ENCODE peak calls at places on chromosomes 13 and 19, in seven cellular contexts. I is right lobe of liver, K is ovary, J is BJ, E is OCI-LY7, D is B cell, T is AG10803. M is an unnamed sample.

GRCh38 chr13:49308104-49308875 is 60.6 kb downstream of the CDADC1 start:
- DNase-seq in I (no peak), T (peak; percentile 73), D (no peak), J (no peak), E (no peak), K (peak; percentile 90), M (no peak)

GRCh38 chr13:94666065-94666464 is 46.3 kb downstream of the SOX21 start:
- DNase-seq in T (no peak), J (no peak), D (no peak), I (no peak), K (no peak), E (no peak), M (no peak)

GRCh38 chr19:12230751-12231733 is 63.6 kb downstream of the ZNF44 start:
- DNase-seq in D (no peak), K (no peak), T (no peak), E (no peak), J (no peak), I (no peak), M (no peak)

GRCh38 chr19:35615036-35615435 is 2.5 kb downstream of the HAUS5 start:
- DNase-seq in J (no peak), E (no peak), T (no peak), I (no peak), K (no peak), D (no peak), M (no peak)

GRCh38 chr19:12872941-12873890 is 8.0 kb downstream of the DNASE2 start:
- DNase-seq in D (peak; percentile 68), J (peak; percentile 22), T (peak; percentile 30), E (peak; percentile 74), I (peak; percentile 69), K (peak; percentile 86), M (peak; percentile 68)

GRCh38 chr19:11422163-11423068 is 3.3 kb upstream of the RGL3 start:
- DNase-seq in D (peak; percentile 95), I (peak; percentile 84), K (peak; percentile 64), T (peak; percentile 37), E (peak; percentile 95), J (peak; percentile 17), M (peak; percentile 91)

GRCh38 chr19:41776700-41777099 is 19.7 kb upstream of the CEACAM3 start:
- DNase-seq in I (no peak), J (no peak), D (no peak), E (no peak), T (no peak), K (no peak), M (no peak)

GRCh38 chr13:100454876-100455275 is 133.7 kb downstream of the GGACT start:
- DNase-seq in D (no peak), I (no peak), T (peak; percentile 23), E (no peak), K (no peak), J (no peak), M (no peak)

GRCh38 chr19:49427855-49428546 is 2.8 kb downstream of the GFY start:
- DNase-seq in I (no peak), K (no peak), D (peak; percentile 75), T (no peak), E (no peak), J (no peak), M (peak; percentile 50)

GRCh38 chr19:21749090-21749489 is 18.3 kb downstream of the ZNF100 start:
- DNase-seq in T (no peak), K (no peak), D (no peak), I (no peak), J (no peak), E (no peak), M (no peak)

GRCh38 chr13:102400619-102401125 is 1.2 kb downstream of the FGF14 start:
- DNase-seq in T (no peak), K (no peak), J (no peak), I (peak; percentile 41), E (no peak), D (no peak), M (no peak)

GRCh38 chr19:40982594-40983101 is 8.4 kb upstream of the CYP2B6 start:
- DNase-seq in T (peak; percentile 11), I (no peak), D (no peak), K (no peak), J (no peak), E (no peak), M (no peak)

GRCh38 chr13:101098873-101099272 is 317.4 kb downstream of the NALCN start:
- DNase-seq in J (no peak), I (no peak), D (no peak), E (no peak), K (no peak), T (no peak), M (no peak)

GRCh38 chr19:49997709-49998108 is 27.5 kb downstream of the VRK3 start:
- DNase-seq in D (peak; percentile 55), E (peak; percentile 68), K (no peak), I (no peak), J (no peak), T (peak; percentile 6), M (peak; percentile 64)

GRCh38 chr13:37797606-37798005 is 72.0 kb downstream of the TRPC4 start:
- DNase-seq in E (no peak), T (peak; percentile 52), J (no peak), K (no peak), I (no peak), D (no peak), M (no peak)

GRCh38 chr19:52689804-52690394 is 44.9 kb downstream of the ZNF611 start:
- DNase-seq in D (peak; percentile 53), E (no peak), I (peak; percentile 38), J (no peak), T (peak; percentile 9), K (peak; percentile 72), M (peak; percentile 40)

GRCh38 chr13:42876810-42877550 is 95.6 kb downstream of the FAM216B start:
- DNase-seq in J (no peak), T (peak; percentile 47), E (no peak), K (no peak), I (no peak), D (no peak), M (no peak)

GRCh38 chr13:114120486-114121430 is 11.7 kb downstream of the RASA3 start:
- DNase-seq in I (no peak), T (peak; percentile 46), D (no peak), J (no peak), E (no peak), K (no peak), M (no peak)

GRCh38 chr19:4352701-4353121 is 9.3 kb downstream of the MPND start:
- DNase-seq in I (no peak), E (peak; percentile 65), D (peak; percentile 83), K (peak; percentile 69), J (no peak), T (peak; percentile 64), M (peak; percentile 77)

DNA sequence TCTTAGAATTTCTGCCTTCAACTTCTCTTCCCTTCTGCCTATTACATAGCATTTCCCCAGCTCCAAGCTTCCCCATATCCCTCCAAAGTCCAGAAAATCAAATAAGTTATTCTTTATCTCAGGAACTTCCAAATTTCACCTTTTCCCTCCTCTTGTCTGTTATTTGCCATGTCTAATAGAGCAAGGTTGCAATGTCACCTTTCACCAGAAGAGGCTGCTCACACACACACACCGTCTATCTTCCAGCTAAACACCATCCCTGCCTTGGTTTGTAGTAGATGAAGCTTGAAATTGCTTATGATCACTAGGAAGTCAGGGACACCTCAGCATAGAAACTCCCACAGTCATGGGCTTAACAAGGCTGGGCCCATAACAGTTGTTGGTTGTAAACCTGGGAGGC is 48.4 kb downstream of the ZNRF4 start:
- DNase-seq in K (no peak), T (no peak), J (no peak), E (no peak), D (no peak), I (no peak), M (no peak)
- TF ChIP-seq CTCF in K (no peak), T (no peak), J (no peak), E (peak; percentile 35), D (no peak), I (no peak), M (no peak)

DNA sequence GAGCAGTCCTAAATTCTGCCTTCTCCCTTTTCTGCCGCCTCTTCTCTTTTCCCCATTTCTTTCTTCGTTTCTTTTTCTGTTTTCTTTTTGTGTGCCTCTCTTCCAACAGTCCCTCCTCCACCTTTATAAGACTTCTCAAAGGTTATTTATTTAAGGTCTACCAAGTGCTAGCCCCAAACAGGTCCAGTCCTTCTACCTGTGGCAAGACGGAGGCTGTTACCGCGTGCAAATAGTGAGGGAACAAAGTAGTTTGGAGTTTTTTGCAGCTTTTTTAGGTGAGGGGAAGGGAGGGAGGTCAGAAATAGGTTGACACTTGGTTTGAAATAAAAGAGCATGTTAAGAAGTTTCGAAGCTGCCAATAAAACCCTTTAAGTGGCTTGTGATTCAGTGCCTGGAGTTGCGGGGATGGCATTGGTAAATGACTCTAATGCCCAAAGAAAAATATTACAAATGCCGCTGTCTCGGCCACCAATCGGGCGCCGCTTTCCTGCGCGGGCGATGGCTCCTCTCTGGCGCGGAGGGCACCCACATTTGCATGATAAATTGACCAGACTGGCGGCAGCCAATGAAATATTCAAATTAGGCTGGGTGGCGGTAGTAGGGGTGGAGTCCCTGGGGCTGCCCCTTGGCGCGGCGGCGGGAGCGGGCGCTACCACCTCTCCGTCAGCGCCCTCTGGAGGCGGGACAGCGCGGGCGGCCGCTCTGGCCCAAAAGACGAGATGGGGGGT is 7.5 kb upstream of the TSHZ3 start:
- DNase-seq in I (peak; percentile 54), K (no peak), J (no peak), E (no peak), T (no peak), D (peak; percentile 57), M (no peak)
- TF ChIP-seq CTCF in I (peak; percentile 56), K (no peak), J (no peak), E (peak; percentile 25), T (no peak), D (no peak), M (no peak)

GRCh38 chr13:33761744-33762143 is 56.2 kb upstream of the RFC3 start:
- DNase-seq in K (no peak), J (no peak), I (no peak), E (peak; percentile 57), D (no peak), T (peak; percentile 8), M (no peak)
- TF ChIP-seq CTCF in K (no peak), J (peak; percentile 39), I (no peak), E (peak; percentile 66), D (no peak), T (no peak), M (no peak)

GRCh38 chr13:106029901-106030300 is 505.6 kb downstream of the EFNB2 start:
- DNase-seq in J (no peak), K (no peak), T (no peak), E (no peak), I (no peak), D (no peak), M (no peak)

GRCh38 chr13:106034201-106034600 is 501.3 kb downstream of the EFNB2 start:
- DNase-seq in D (no peak), K (no peak), T (peak; percentile 56), I (no peak), J (no peak), E (no peak), M (no peak)

GRCh38 chr13:106028916-106029315 is 506.5 kb downstream of the EFNB2 start:
- DNase-seq in K (no peak), T (peak; percentile 66), J (no peak), I (no peak), E (no peak), D (no peak), M (no peak)

GRCh38 chr13:106036870-106037269 is 498.6 kb downstream of the EFNB2 start:
- DNase-seq in T (no peak), E (no peak), I (no peak), D (no peak), K (no peak), J (no peak), M (no peak)

DNA sequence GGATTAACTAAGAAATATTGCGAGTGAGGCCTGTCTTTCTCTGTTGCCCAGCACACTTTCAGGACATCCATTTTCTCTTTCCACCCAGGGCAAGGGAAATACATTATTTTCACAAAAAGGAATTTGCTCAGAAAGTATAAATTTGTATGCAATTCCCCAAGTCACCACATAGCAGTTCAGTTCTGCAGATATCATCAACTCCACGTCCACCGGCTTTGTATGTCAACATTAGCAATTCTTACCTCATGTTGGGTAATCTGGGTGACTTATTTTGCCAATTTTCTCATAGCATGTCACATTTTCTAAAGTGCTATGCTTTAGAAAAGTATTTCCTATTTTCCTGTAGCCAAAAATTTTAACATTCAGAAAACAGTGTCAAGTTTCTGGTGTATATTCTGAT is 501.8 kb downstream of the EFNB2 start:
- DNase-seq in D (no peak), J (no peak), I (no peak), T (peak; percentile 85), E (no peak), K (no peak), M (no peak)
- TF ChIP-seq CTCF in D (no peak), J (peak; percentile 33), I (no peak), T (peak; percentile 55), E (no peak), K (no peak), M (no peak)